ENCODE peak calls at places on chromosomes 7 and 10, in nine cellular contexts. G, D, B, X, T, R, C, O and A are unnamed samples.

GRCh38 chr10:28719789-28720436 is 42.6 kb downstream of the BAMBI start:
- DNase-seq in G (no peak), D (peak), B (no peak), X (no peak), T (no peak), R (peak), C (no peak), O (peak), A (no peak)

GRCh38 chr10:20115929-20116328 is 299.7 kb downstream of the PLXDC2 start:
- DNase-seq in G (no peak), D (no peak), B (no peak), X (no peak), T (no peak), R (no peak), C (no peak), O (no peak), A (no peak)

GRCh38 chr7:19117081-19117869 is at the start of gene TWIST1:
- DNase-seq in G (no peak), D (peak), B (peak), X (no peak), T (peak), R (peak), C (peak), O (peak), A (peak)

GRCh38 chr7:76261935-76262334 is 40.5 kb upstream of the HSPB1 start:
- DNase-seq in G (no peak), D (no peak), B (no peak), X (no peak), T (no peak), R (no peak), C (no peak), O (no peak), A (no peak)

GRCh38 chr7:25075459-25075858 is 49.6 kb downstream of the CYCS start:
- DNase-seq in G (no peak), D (no peak), B (no peak), X (no peak), T (no peak), R (no peak), C (no peak), O (no peak), A (no peak)

GRCh38 chr10:86775056-86775858 is 18.8 kb downstream of the BMPR1A start:
- DNase-seq in G (no peak), D (peak), B (no peak), X (no peak), T (no peak), R (peak), C (no peak), O (no peak), A (peak)

GRCh38 chr7:49443515-49443914 is 329.9 kb upstream of the VWC2 start:
- DNase-seq in G (no peak), D (no peak), B (no peak), X (no peak), T (no peak), R (no peak), C (no peak), O (no peak), A (no peak)

GRCh38 chr7:78379148-78379547 is 580.6 kb downstream of the PHTF2 start:
- DNase-seq in G (no peak), D (no peak), B (no peak), X (no peak), T (no peak), R (peak), C (no peak), O (peak), A (no peak)

GRCh38 chr10:80945267-80945880 is 407.7 kb downstream of the SH2D4B start:
- DNase-seq in G (peak), D (peak), B (no peak), X (no peak), T (no peak), R (no peak), C (no peak), O (no peak), A (peak)
- TF ChIP-seq CTCF in G (peak), D (peak), B (no peak), X (peak), T (peak), R (no peak), C (no peak), O (no peak), A (peak)

GRCh38 chr7:127557803-127558202 is 27.6 kb downstream of the GCC1 start:
- DNase-seq in G (no peak), D (no peak), B (no peak), X (no peak), T (no peak), R (peak), C (no peak), O (no peak), A (no peak)
- TF ChIP-seq CTCF in G (peak), D (no peak), B (no peak), X (no peak), T (peak), R (no peak), C (no peak), O (no peak), A (no peak)

DNA sequence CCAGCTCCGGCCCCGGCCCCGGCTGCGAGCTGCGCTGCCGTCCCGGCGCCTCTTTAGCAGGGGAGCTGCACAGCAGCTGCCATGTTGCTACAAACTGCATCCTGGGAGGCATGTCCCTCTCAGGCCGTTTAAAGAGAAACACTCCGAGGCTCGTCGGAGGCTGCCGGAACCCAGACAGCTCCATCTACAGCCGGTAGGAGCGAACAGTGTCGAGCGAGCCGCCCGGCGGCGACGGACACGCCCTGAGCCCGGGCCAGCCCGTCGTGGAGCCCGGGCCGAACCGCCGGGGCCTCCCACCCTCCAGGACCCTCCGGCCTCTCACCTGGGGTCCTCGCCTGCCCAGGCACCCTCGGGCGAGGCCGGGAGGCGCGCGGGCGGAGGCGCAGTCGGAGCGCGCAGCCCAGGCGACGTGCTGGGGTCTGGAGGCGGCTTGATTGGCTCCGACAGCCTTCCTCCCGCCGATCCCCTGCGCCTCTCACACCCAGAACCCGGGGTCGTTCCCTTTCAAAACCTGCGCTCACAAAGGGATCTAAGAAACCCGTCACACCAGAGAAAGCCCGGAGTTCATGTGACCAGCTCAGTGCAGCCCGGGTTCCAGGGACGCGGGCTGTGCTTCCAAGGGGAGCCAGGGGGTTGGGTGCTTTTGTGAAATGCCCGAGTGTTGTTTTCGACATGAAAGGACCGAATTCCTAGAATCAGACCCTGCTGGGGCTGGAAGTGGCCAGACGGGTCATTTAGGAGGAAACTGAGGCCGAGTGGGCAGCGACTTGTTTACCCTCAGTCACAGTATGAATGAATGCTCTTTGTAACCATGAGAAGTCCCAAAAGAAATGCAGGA is at the start of gene ZNF777:
- DNase-seq in G (peak), D (peak), B (peak), X (peak), T (peak), R (peak), C (peak), O (peak), A (peak)
- TF ChIP-seq CTCF in G (peak), D (peak), B (peak), X (peak), T (peak), R (peak), C (no peak), O (peak), A (peak)

DNA sequence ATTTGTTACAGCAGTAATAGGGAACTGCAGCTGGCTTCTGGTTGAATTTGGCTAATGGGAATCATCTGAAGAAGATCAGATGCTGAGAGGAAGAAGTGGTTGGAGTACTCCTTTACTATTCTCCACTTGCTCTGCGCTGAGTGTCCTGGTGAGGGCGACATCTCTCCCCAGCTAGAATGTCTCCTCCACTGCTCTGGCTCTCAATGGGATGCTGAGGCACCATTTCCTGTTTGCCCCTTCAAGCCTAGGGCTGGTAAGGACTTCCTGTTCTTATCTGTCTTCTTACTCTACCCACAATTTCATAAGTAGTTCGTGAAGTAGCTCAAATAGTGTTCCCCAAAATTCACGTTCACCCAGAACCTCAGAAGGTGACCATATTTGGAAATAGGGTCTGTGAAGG is 43.2 kb upstream of the TES start:
- DNase-seq in G (no peak), D (no peak), B (no peak), X (peak), T (no peak), R (no peak), C (no peak), O (no peak), A (no peak)
- TF ChIP-seq CTCF in G (no peak), D (no peak), B (no peak), X (peak), T (no peak), R (peak), C (no peak), O (no peak), A (no peak)

DNA sequence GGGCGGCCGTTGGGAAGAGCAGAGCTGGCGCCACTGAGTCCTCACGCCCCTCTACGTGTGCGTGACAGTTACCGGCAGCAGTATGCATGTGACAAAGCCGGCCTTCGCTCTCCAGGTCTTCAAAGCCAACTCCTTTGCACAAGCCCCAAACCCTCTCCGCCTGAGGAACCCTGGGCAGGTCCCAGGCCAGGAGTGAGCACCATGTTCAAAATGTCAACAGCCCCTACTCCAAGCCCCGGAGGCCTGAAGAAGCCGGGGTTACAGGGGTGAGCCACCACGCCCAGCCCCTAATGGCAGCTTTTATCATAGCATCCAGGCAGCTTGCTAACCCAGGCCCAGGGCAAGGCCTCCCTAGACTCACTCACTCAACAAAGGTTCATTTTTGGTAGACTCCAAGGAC is 70.8 kb downstream of the OAT start:
- DNase-seq in G (no peak), D (no peak), B (no peak), X (no peak), T (no peak), R (no peak), C (no peak), O (no peak), A (no peak)
- TF ChIP-seq CTCF in G (no peak), D (no peak), B (no peak), X (no peak), T (no peak), R (peak), C (no peak), O (no peak), A (no peak)

DNA sequence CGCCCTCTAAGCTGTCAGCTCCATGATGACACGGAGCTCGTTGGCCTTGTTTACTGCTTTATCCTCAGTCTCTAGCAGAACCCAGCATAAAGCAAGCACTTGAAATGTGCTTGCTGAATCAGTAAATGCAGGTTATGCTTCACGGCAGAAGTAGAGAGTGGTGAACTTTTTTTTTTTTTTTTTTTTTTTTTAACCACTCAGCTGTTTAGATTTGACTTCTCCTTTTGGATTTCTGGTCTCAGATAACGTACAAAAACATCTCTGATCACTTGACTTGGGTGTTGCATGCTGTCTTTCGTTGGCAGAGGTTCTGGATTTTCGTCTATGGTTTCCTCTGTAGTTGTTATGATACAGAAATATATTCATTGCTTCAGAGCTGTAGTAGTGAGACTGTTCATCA is 242.5 kb upstream of the HABP2 start:
- DNase-seq in G (no peak), D (no peak), B (no peak), X (no peak), T (no peak), R (no peak), C (no peak), O (no peak), A (no peak)
- TF ChIP-seq CTCF in G (no peak), D (no peak), B (no peak), X (no peak), T (no peak), R (no peak), C (no peak), O (no peak), A (no peak)